ENCODE peak calls at places on chromosomes 5 and 9, in four cellular contexts. J is WTC11, N is H1, F is K562. K is an unnamed sample.
A peak's percentile ranks its signal among the peaks of the same experiment; 100 is the strongest.

GRCh38 chr5:55994502-55994997 is at the start of gene IL6ST:
- DNase-seq in N (no peak), J (no peak), F (no peak), K (no peak)

GRCh38 chr5:35061216-35061615 is 13.5 kb upstream of the AGXT2 start:
- DNase-seq in F (no peak), J (no peak), N (no peak), K (no peak)

GRCh38 chr9:78072586-78073199 is 41.1 kb upstream of the GNAQ start:
- DNase-seq in J (no peak), N (no peak), F (no peak), K (no peak)

GRCh38 chr5:74992791-74993190 is 59.6 kb downstream of the GCNT4 start:
- DNase-seq in N (no peak), J (no peak), F (no peak), K (no peak)

GRCh38 chr9:124297553-124297905 is 39.8 kb downstream of the NEK6 start:
- DNase-seq in J (peak; percentile 29), F (no peak), N (peak; percentile 62), K (no peak)

GRCh38 chr5:135327429-135328127 is 71.5 kb downstream of the MACROH2A1 start:
- DNase-seq in F (no peak), J (no peak), N (no peak), K (no peak)

GRCh38 chr9:115689331-115689730 is 464.3 kb upstream of the PAPPA start:
- DNase-seq in N (no peak), J (no peak), F (no peak), K (no peak)

GRCh38 chr5:123819401-123819800 is 307.4 kb downstream of the CSNK1G3 start:
- DNase-seq in F (no peak), J (no peak), N (no peak), K (no peak)

GRCh38 chr9:79257671-79258410 is 313.9 kb upstream of the TLE4 start:
- DNase-seq in F (no peak), J (no peak), N (no peak), K (no peak)

GRCh38 chr9:101480386-101480785 is 44.8 kb upstream of the ALDOB start:
- DNase-seq in F (no peak), J (no peak), N (no peak), K (no peak)

GRCh38 chr9:106755727-106756126 is 107.2 kb upstream of the ZNF462 start:
- DNase-seq in J (no peak), N (no peak), F (no peak), K (no peak)

GRCh38 chr5:54844905-54845566 is 140.4 kb downstream of the ESM1 start:
- DNase-seq in F (no peak), J (no peak), N (no peak), K (peak; percentile 15)

GRCh38 chr9:108166509-108166908 is 676.9 kb upstream of the KLF4 start:
- DNase-seq in J (no peak), F (no peak), N (no peak), K (no peak)

GRCh38 chr5:79242242-79243039 is 6.5 kb downstream of the JMY start:
- DNase-seq in N (no peak), J (no peak), F (no peak), K (no peak)

GRCh38 chr5:176533390-176533789 is 3.8 kb downstream of the RNF44 start:
- DNase-seq in J (no peak), F (no peak), N (no peak), K (no peak)

GRCh38 chr9:136604823-136605525 is 57.7 kb upstream of the EGFL7 start:
- DNase-seq in F (peak; percentile 40), N (no peak), J (no peak), K (peak; percentile 77)

GRCh38 chr5:155260798-155261197 is 247.2 kb downstream of the KIF4B start:
- DNase-seq in F (peak; percentile 7), J (peak; percentile 49), N (peak; percentile 51), K (peak; percentile 43)

GRCh38 chr5:17989567-17989966 is 355.3 kb downstream of the TAF11L14 start:
- DNase-seq in N (no peak), J (no peak), F (no peak), K (no peak)

GRCh38 chr5:7794301-7794700 is 56.6 kb downstream of the CFAP90 start:
- DNase-seq in J (no peak), F (no peak), N (no peak), K (no peak)

GRCh38 chr9:27086818-27087680 is 22.0 kb upstream of the TEK start:
- DNase-seq in F (no peak), N (no peak), J (no peak), K (no peak)

GRCh38 chr9:124228516-124228915 is 29.2 kb upstream of the NEK6 start:
- DNase-seq in J (no peak), N (no peak), F (no peak), K (no peak)

GRCh38 chr5:96794757-96795156 is 13.0 kb downstream of the ERAP1 start:
- DNase-seq in F (no peak), N (no peak), J (no peak), K (no peak)

GRCh38 chr5:31033295-31033694 is 160.2 kb upstream of the CDH6 start:
- DNase-seq in F (no peak), J (no peak), N (no peak), K (no peak)

GRCh38 chr9:77514886-77515711 is 133.0 kb downstream of the GNA14 start:
- DNase-seq in J (no peak), N (no peak), F (no peak), K (no peak)

GRCh38 chr5:2898661-2899060 is 147.2 kb upstream of the IRX2 start:
- DNase-seq in N (peak; percentile 33), J (no peak), F (no peak), K (no peak)

GRCh38 chr9:121222524-121223171 is 21.0 kb upstream of the RAB14 start:
- DNase-seq in N (no peak), F (peak; percentile 30), J (no peak), K (peak; percentile 42)

GRCh38 chr5:157464518-157465171 is 4.6 kb downstream of the NIPAL4 start:
- DNase-seq in N (no peak), F (peak; percentile 48), J (no peak), K (no peak)

GRCh38 chr5:117220730-117221129 is 646.1 kb upstream of the SEMA6A start:
- DNase-seq in N (no peak), J (no peak), F (no peak), K (no peak)

GRCh38 chr9:122071716-122072115 is 21.4 kb downstream of the TTLL11 start:
- DNase-seq in J (no peak), N (no peak), F (no peak), K (peak; percentile 27)

GRCh38 chr5:50320131-50320749 is 120.8 kb downstream of the EMB start:
- DNase-seq in J (no peak), N (no peak), F (no peak), K (no peak)

GRCh38 chr5:174317261-174317894 is 271.9 kb downstream of the NSG2 start:
- DNase-seq in J (peak; percentile 76), N (peak; percentile 66), F (peak; percentile 42), K (peak; percentile 84)

GRCh38 chr9:81969971-81970370 is 18.6 kb upstream of the SPATA31D1 start:
- DNase-seq in F (no peak), N (no peak), J (no peak), K (no peak)

GRCh38 chr9:13648676-13649075 is 369.2 kb upstream of the MPDZ start:
- DNase-seq in N (no peak), J (no peak), F (no peak), K (no peak)

GRCh38 chr5:156051972-156052371 is 275.0 kb upstream of the SGCD start:
- DNase-seq in J (peak; percentile 51), N (no peak), F (no peak), K (no peak)

GRCh38 chr9:112127281-112127680 is 47.8 kb downstream of the SUSD1 start:
- DNase-seq in F (no peak), J (no peak), N (no peak), K (no peak)

GRCh38 chr5:142539154-142539740 is 146.6 kb downstream of the FGF1 start:
- DNase-seq in F (no peak), J (no peak), N (no peak), K (no peak)
- TF ChIP-seq TEAD4 in F (no peak), J (no peak), N (no peak), K (no peak)

DNA sequence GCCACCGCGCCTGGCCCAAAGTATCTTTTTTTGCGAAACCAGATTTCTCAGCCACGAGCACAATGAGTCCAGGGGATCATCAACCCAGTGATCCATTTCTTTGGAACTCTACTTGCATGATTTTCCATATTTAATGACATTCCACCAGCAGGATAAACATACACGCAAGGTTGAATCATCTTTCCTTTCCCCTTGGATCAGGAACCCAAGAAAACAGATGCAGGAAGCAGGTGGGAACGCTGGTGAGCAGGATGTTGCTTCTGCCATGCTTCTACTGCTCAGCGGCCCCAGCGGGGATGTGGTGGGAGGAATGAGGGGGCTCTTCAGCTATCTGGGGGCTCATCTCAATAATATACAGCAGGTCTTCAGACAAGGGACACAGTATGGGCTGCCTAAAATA is 118.2 kb downstream of the SEC61B start:
- DNase-seq in N (no peak), F (no peak), J (no peak), K (no peak)
- TF ChIP-seq TEAD4 in N (no peak), F (no peak), J (no peak), K (no peak)

GRCh38 chr5:93899026-93899600 is 157.7 kb upstream of the POU5F2 start:
- DNase-seq in N (no peak), F (peak; percentile 4), J (no peak), K (peak; percentile 11)
- TF ChIP-seq TEAD4 in N (no peak), F (no peak), J (no peak), K (no peak)

DNA sequence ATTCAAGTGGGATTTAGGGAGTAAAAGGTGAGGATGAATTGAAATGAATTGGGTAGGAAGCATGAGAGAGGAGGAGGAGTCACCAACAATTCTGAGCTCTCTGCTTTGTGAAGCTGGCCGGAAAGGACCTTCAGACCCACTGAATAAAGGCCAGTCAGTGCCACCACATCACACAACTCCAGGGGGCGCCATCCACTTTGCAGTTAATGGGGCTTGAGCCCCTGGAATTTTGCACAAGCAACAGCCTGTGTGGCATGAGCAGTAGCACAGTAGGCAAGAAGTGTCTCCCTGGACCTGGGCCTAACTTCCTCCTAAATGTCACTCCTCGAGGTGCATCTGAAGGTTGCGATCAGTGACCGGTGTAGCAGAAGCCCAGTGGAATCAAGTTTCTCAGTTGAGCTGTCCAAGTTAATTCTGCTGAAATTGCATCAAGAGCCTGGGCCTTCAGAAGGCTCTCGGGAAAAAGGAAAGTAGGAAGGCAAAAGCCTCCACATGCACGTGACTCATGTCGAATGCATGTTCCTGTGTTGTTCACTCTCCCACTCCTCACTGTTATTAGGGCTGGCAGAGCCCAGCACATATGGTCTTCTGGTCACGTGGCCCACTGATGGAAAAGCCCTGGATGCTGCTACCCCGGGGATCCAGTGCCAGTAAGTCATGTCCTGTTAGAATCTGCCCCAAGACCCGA is 27.8 kb upstream of the GLIS3 start:
- DNase-seq in F (no peak), N (peak; percentile 52), J (peak; percentile 52), K (no peak)
- TF ChIP-seq TEAD4 in F (no peak), N (peak; percentile 12), J (no peak), K (no peak)

DNA sequence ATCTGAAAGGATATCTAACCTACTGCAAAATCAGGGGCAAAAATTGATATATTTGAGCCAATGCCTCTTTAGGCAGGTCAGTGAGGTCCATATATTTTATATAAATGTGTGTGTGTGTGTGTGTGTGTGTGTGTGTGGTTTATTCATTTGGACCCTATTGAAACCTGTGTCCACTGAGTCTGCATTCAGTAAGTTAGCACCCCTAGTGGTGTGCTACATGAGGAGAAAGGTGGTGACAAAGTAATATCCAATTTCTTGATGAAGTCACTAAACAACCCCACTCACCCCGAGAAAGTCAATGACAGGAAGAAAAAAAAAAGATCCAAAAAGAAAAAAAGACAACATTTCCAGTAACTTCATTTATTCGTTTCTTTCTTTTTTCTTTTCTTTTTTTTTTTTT is 4.1 kb downstream of the FBXW11 start:
- DNase-seq in J (no peak), F (peak; percentile 34), N (no peak), K (peak; percentile 50)
- TF ChIP-seq TEAD4 in J (no peak), F (no peak), N (no peak), K (no peak)

GRCh38 chr9:104280216-104280585 is 186.1 kb downstream of the SMC2 start:
- DNase-seq in J (no peak), F (no peak), N (no peak), K (no peak)
- TF ChIP-seq TEAD4 in J (no peak), F (no peak), N (no peak), K (no peak)